ENCODE peak calls at places on chromosomes 6 and 20, in seven cellular contexts. N is stomach, H is uterus, Y is ovary, V is testis, B is heart left ventricle, C is A549. L is an unnamed sample.

GRCh38 chr6:166952567-166953464 is 3.5 kb downstream of the RNASET2 start:
- DNase-seq in N (no peak), H (no peak), Y (no peak), V (no peak), B (no peak), C (no peak), L (no peak)

GRCh38 chr20:22180244-22180643 is 404.1 kb downstream of the FOXA2 start:
- DNase-seq in N (no peak), H (no peak), Y (no peak), V (no peak), B (no peak), C (peak), L (no peak)

GRCh38 chr20:33169176-33169794 is 1.3 kb downstream of the BPIFA2 start:
- DNase-seq in N (no peak), H (no peak), Y (no peak), V (peak), B (no peak), C (no peak), L (no peak)

GRCh38 chr20:5153612-5154542 is 27.1 kb downstream of the CDS2 start:
- DNase-seq in N (no peak), H (no peak), Y (no peak), V (no peak), B (no peak), C (no peak), L (no peak)

GRCh38 chr6:16747232-16748027 is 13.8 kb downstream of the ATXN1 start:
- DNase-seq in N (no peak), H (no peak), Y (no peak), V (no peak), B (no peak), C (no peak), L (peak)

GRCh38 chr6:92124126-92124525 is 1295.2 kb downstream of the EPHA7 start:
- DNase-seq in N (no peak), H (no peak), Y (no peak), V (no peak), B (no peak), C (no peak), L (no peak)

GRCh38 chr6:101001012-101001411 is 119.9 kb upstream of the ASCC3 start:
- DNase-seq in N (no peak), H (no peak), Y (no peak), V (no peak), B (no peak), C (no peak), L (no peak)

GRCh38 chr6:67679566-67680296 is 955.4 kb upstream of the ADGRB3 start:
- DNase-seq in N (no peak), H (no peak), Y (no peak), V (no peak), B (no peak), C (no peak), L (no peak)

GRCh38 chr20:49344975-49345374 is 67.1 kb upstream of the ZNFX1 start:
- DNase-seq in N (no peak), H (peak), Y (no peak), V (no peak), B (peak), C (peak), L (peak)

GRCh38 chr6:137970368-137970767 is 103.3 kb downstream of the TNFAIP3 start:
- DNase-seq in N (no peak), H (no peak), Y (no peak), V (no peak), B (no peak), C (no peak), L (no peak)

GRCh38 chr20:33864324-33864963 is 53.3 kb downstream of the CHMP4B start:
- DNase-seq in N (no peak), H (no peak), Y (no peak), V (no peak), B (no peak), C (no peak), L (no peak)

GRCh38 chr20:50625986-50626677 is 65.2 kb downstream of the RIPOR3 start:
- DNase-seq in N (peak), H (peak), Y (peak), V (peak), B (peak), C (peak), L (no peak)

GRCh38 chr6:56193846-56194245 is 53.5 kb downstream of the COL21A1 start:
- DNase-seq in N (no peak), H (no peak), Y (no peak), V (no peak), B (no peak), C (no peak), L (no peak)

GRCh38 chr6:219641-220198 is 72.6 kb upstream of the DUSP22 start:
- DNase-seq in N (peak), H (no peak), Y (no peak), V (peak), B (peak), C (peak), L (peak)

GRCh38 chr20:24131281-24131680 is 142.7 kb upstream of the GGTLC1 start:
- DNase-seq in N (no peak), H (no peak), Y (no peak), V (no peak), B (no peak), C (no peak), L (no peak)

GRCh38 chr20:62298577-62299249 is 4.1 kb upstream of the ADRM1 start:
- DNase-seq in N (no peak), H (no peak), Y (no peak), V (no peak), B (no peak), C (no peak), L (no peak)

GRCh38 chr20:62294516-62294915 is 8.3 kb upstream of the ADRM1 start:
- DNase-seq in N (no peak), H (no peak), Y (no peak), V (no peak), B (no peak), C (no peak), L (no peak)

GRCh38 chr20:62299666-62300236 is 3.0 kb upstream of the ADRM1 start:
- DNase-seq in N (no peak), H (no peak), Y (no peak), V (no peak), B (no peak), C (no peak), L (no peak)

GRCh38 chr20:62297449-62298227 is 5.2 kb upstream of the ADRM1 start:
- DNase-seq in N (no peak), H (no peak), Y (no peak), V (no peak), B (no peak), C (no peak), L (no peak)

DNA sequence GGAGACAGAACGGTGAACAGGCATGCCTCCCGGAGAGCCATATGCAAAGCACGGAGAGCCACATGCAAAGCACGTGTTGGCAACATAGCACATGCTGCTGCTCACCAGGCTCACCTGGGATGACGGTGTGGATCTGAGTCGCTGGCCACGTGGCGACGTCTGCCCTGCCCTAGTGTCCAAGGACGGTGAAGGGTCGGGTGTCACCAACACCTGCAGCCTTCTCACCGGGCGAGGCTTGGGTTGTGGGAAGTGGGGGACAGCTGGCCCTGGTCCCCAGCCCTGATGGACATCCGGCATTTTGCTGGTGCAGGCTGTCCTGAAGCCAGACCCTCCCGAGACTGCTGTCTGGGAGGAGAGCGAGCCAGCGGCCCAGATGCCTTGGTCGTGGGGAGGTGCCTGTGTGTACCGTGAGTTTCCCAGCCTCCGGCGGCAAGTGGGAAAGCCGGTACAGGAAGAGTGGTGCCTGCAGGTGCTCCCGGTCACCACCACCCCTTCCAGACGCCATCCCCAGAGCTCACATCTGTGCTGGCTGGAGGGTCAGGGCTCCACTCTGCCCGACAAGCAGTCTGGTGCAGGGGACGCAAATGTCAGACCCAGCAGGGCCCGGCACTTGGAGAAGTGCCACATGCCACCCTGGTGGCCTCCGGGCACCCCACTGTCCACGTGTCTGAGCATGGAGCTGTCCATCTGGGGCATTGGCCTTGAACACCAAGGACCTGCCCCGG is 5.9 kb upstream of the ADRM1 start:
- DNase-seq in N (no peak), H (no peak), Y (no peak), V (peak), B (no peak), C (no peak), L (no peak)
- TF ChIP-seq POLR2A in N (no peak), H (no peak), Y (no peak), V (no peak), B (no peak), C (no peak), L (no peak)

GRCh38 chr6:35302604-35303218 is 5.1 kb downstream of the DEF6 start:
- DNase-seq in N (peak), H (no peak), Y (no peak), V (no peak), B (peak), C (no peak), L (peak)
- TF ChIP-seq POLR2A in N (no peak), H (no peak), Y (no peak), V (no peak), B (peak), C (no peak), L (no peak)

GRCh38 chr6:13924146-13924948 is 405 bp upstream of the RNF182 start:
- DNase-seq in N (peak), H (peak), Y (peak), V (peak), B (peak), C (peak), L (peak)
- TF ChIP-seq POLR2A in N (no peak), H (no peak), Y (no peak), V (no peak), B (no peak), C (no peak), L (no peak)

GRCh38 chr6:112214749-112215269 is 39.6 kb downstream of the LAMA4 start:
- DNase-seq in N (no peak), H (no peak), Y (no peak), V (no peak), B (no peak), C (peak), L (no peak)
- TF ChIP-seq POLR2A in N (no peak), H (no peak), Y (no peak), V (no peak), B (no peak), C (no peak), L (no peak)

GRCh38 chr6:125787791-125788190 is 3.0 kb upstream of the NCOA7 start:
- DNase-seq in N (peak), H (no peak), Y (no peak), V (peak), B (no peak), C (no peak), L (no peak)

GRCh38 chr6:125789167-125789566 is 1.6 kb upstream of the NCOA7 start:
- DNase-seq in N (no peak), H (no peak), Y (no peak), V (peak), B (no peak), C (no peak), L (no peak)

GRCh38 chr6:125790403-125791150 is at the start of gene NCOA7:
- DNase-seq in N (peak), H (peak), Y (peak), V (peak), B (peak), C (peak), L (peak)

GRCh38 chr6:125791151-125791819 is 525 bp downstream of the NCOA7 start:
- DNase-seq in N (peak), H (no peak), Y (no peak), V (peak), B (no peak), C (peak), L (peak)

GRCh38 chr6:125789576-125790402 is 971 bp upstream of the NCOA7 start:
- DNase-seq in N (peak), H (peak), Y (peak), V (peak), B (peak), C (no peak), L (peak)
- TF ChIP-seq POLR2A in N (no peak), H (no peak), Y (no peak), V (no peak), B (no peak), C (no peak), L (no peak)

GRCh38 chr6:26471970-26472369 is 14.2 kb downstream of the BTN2A1 start:
- DNase-seq in N (no peak), H (no peak), Y (no peak), V (no peak), B (no peak), C (no peak), L (no peak)

GRCh38 chr6:26472549-26473245 is 14.9 kb downstream of the BTN2A1 start:
- DNase-seq in N (no peak), H (no peak), Y (no peak), V (no peak), B (no peak), C (no peak), L (no peak)

GRCh38 chr6:26474439-26474881 is 16.7 kb downstream of the BTN2A1 start:
- DNase-seq in N (no peak), H (no peak), Y (no peak), V (no peak), B (no peak), C (no peak), L (no peak)

GRCh38 chr6:26473429-26473757 is 15.6 kb downstream of the BTN2A1 start:
- DNase-seq in N (no peak), H (no peak), Y (no peak), V (no peak), B (no peak), C (no peak), L (no peak)

GRCh38 chr6:26473758-26474438 is 16.1 kb downstream of the BTN2A1 start:
- DNase-seq in N (peak), H (peak), Y (peak), V (peak), B (peak), C (peak), L (peak)
- TF ChIP-seq POLR2A in N (no peak), H (peak), Y (peak), V (no peak), B (peak), C (no peak), L (peak)

L was measured in H54.